ENCODE peak calls at places on chromosomes 3 and 15, in six cellular contexts. T is A549, O is NB4, F is IMR-90, J is HepG2, I is K562. C is an unnamed sample.
A peak's percentile ranks its signal among the peaks of the same experiment; 100 is the strongest.

GRCh38 chr3:55166577-55167555 is 239.0 kb upstream of the LRTM1 start:
- DNase-seq in F (peak; percentile 57), O (no peak), J (no peak), T (no peak), I (no peak), C (no peak)

GRCh38 chr3:126259411-126260391 is 79.3 kb upstream of the ALDH1L1 start:
- DNase-seq in T (peak; percentile 15), F (peak; percentile 10), I (peak; percentile 52), O (peak; percentile 70), J (peak; percentile 29), C (peak; percentile 51)

GRCh38 chr3:113606539-113607218 is 74.3 kb downstream of the SIDT1 start:
- DNase-seq in O (peak; percentile 39), J (no peak), T (no peak), F (no peak), I (no peak), C (no peak)

GRCh38 chr3:191254098-191254873 is 55.2 kb downstream of the OSTN start:
- DNase-seq in T (no peak), I (no peak), O (no peak), J (no peak), F (no peak), C (no peak)

GRCh38 chr3:190036631-190037030 is 84.1 kb downstream of the P3H2 start:
- DNase-seq in F (peak; percentile 80), I (no peak), O (no peak), J (no peak), T (no peak), C (no peak)

GRCh38 chr15:24676431-24676830 is 856 bp downstream of the NPAP1 start:
- DNase-seq in T (no peak), F (no peak), O (no peak), J (no peak), I (no peak), C (no peak)

GRCh38 chr3:8595252-8595934 is 49.2 kb downstream of the SSUH2 start:
- DNase-seq in T (no peak), I (no peak), F (no peak), O (no peak), J (no peak), C (no peak)

GRCh38 chr3:101202640-101203039 is 117.7 kb downstream of the IMPG2 start:
- DNase-seq in F (no peak), T (no peak), I (no peak), O (peak; percentile 3), J (no peak), C (no peak)

GRCh38 chr3:157856078-157856939 is 249.9 kb downstream of the SHOX2 start:
- DNase-seq in O (no peak), T (no peak), I (no peak), J (no peak), F (no peak), C (no peak)

GRCh38 chr3:134650431-134651346 is at the start of gene KY:
- DNase-seq in I (no peak), J (no peak), F (peak; percentile 26), O (peak; percentile 84), T (peak; percentile 19), C (peak; percentile 8)

GRCh38 chr3:49639551-49639950 is 34.6 kb upstream of the APEH start:
- DNase-seq in F (no peak), O (no peak), T (no peak), J (no peak), I (no peak), C (no peak)

GRCh38 chr3:98185180-98185579 is 18.7 kb downstream of the OR5H15 start:
- DNase-seq in I (no peak), T (peak; percentile 2), O (no peak), F (no peak), J (no peak), C (peak; percentile 8)

GRCh38 chr3:134161817-134162396 is 88.8 kb downstream of the RYK start:
- DNase-seq in T (no peak), F (no peak), I (no peak), J (no peak), O (no peak), C (no peak)

GRCh38 chr15:77838595-77838994 is 205.9 kb upstream of the LINGO1 start:
- DNase-seq in F (no peak), J (no peak), O (no peak), I (no peak), T (no peak), C (no peak)

GRCh38 chr3:179760944-179761343 is 108.1 kb downstream of the USP13 start:
- DNase-seq in T (peak; percentile 33), F (peak; percentile 79), O (peak; percentile 49), I (no peak), J (peak; percentile 24), C (no peak)

GRCh38 chr3:161415506-161416231 is 44.4 kb upstream of the SPTSSB start:
- DNase-seq in T (peak; percentile 62), I (no peak), O (no peak), J (no peak), F (peak; percentile 85), C (no peak)

GRCh38 chr15:48279608-48280007 is 51.6 kb upstream of the DUT start:
- DNase-seq in F (no peak), T (no peak), J (no peak), I (no peak), O (no peak), C (no peak)

GRCh38 chr15:59243622-59244021 is 37.0 kb downstream of the LDHAL6B start:
- DNase-seq in J (no peak), O (no peak), F (no peak), T (no peak), I (no peak), C (no peak)

GRCh38 chr3:33392703-33393125 is 47.5 kb downstream of the UBP1 start:
- DNase-seq in J (no peak), O (no peak), T (peak; percentile 81), F (peak; percentile 93), I (no peak), C (no peak)

GRCh38 chr3:138051946-138052802 is 42.2 kb downstream of the CLDN18 start:
- DNase-seq in F (peak; percentile 62), T (peak; percentile 45), J (peak; percentile 28), I (peak; percentile 22), O (peak; percentile 65), C (peak; percentile 25)

GRCh38 chr3:175163686-175164085 is 304.6 kb downstream of the NAALADL2 start:
- DNase-seq in F (no peak), T (no peak), I (no peak), O (no peak), J (no peak), C (no peak)

GRCh38 chr3:13715167-13715954 is 164.5 kb downstream of the WNT7A start:
- DNase-seq in T (no peak), O (peak; percentile 0), I (no peak), J (no peak), F (no peak), C (no peak)

GRCh38 chr3:115239717-115240116 is 92.6 kb upstream of the ZBTB20 start:
- DNase-seq in T (peak; percentile 96), I (peak; percentile 59), F (peak; percentile 100), J (peak; percentile 9), O (no peak), C (no peak)

GRCh38 chr3:105611304-105612192 is 244.8 kb downstream of the ALCAM start:
- DNase-seq in J (no peak), O (no peak), F (no peak), I (no peak), T (no peak), C (no peak)

GRCh38 chr3:186638259-186638658 is 1.9 kb upstream of the FETUB start:
- DNase-seq in J (no peak), T (no peak), O (no peak), I (no peak), F (no peak), C (no peak)

GRCh38 chr3:82342521-82342920 is 581.1 kb upstream of the GBE1 start:
- DNase-seq in T (no peak), O (no peak), J (no peak), F (no peak), I (no peak), C (no peak)

DNA sequence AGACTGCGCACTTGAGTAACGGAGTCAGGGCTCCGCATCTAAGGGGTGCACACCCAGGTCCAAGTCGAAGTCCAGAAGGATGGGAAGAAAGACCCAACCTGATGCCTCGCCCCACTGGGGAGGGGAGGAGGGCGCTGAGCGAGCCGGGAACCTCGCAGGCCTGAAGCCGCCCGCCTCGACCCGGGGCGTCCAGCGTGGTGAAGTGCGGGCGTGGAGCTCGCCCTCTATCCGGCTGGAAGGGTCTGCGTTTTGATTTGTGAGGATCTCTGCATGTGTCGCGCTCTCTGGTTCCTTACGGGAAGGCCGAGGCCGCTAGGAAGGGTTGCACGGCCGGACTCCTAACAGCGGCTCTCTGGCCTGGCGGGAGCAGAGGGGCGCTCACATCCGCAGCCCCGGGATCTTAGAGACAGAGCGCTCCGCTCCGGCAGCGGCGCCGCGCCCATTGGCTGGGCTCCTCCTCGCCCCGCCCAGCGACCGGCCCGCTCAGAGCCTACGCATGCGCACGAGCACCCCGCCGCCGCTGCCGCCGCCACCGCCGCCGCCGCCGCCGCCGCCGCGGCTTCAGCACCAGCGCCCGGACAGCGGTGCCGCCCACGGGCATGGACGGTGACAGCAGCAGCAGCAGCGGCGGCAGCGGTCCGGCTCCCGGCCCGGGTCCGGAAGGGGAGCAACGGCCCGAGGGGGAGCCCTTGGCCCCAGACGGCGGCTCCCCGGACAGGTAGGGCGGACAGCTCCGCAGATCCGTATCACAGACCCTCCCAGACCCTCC is at the start of gene DISP2:
- DNase-seq in O (peak; percentile 80), F (peak; percentile 67), T (peak; percentile 69), J (peak; percentile 60), I (peak; percentile 99), C (peak; percentile 87)
- TF ChIP-seq POLR2A in O (no peak), F (no peak), T (no peak), J (no peak), I (no peak), C (no peak)

GRCh38 chr15:31483053-31483923 is 156.7 kb downstream of the KLF13 start:
- DNase-seq in I (no peak), T (no peak), O (no peak), J (no peak), F (no peak), C (peak; percentile 54)
- TF ChIP-seq POLR2A in I (no peak), T (no peak), O (no peak), J (no peak), F (no peak), C (no peak)

DNA sequence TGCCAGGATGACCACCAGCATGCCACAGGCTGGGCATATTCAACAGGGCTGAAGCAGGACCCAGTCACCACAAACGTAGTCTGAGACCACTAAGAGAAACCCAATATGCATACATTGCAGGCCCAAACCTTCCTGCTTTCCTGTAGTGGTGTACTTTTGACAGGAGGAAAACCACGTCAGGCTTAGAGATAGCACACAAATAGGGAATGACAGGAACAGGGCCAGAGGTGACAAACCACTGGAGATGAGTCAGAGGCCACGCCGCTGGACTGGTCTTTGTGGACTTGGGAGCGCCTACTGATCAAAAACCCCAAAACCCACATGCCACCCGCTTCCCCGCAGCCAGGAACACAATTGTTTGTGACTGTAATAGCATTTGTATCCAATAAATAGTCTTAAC is 3.6 kb upstream of the EFCAB12 start:
- DNase-seq in O (no peak), J (no peak), T (no peak), I (no peak), F (no peak), C (peak; percentile 14)
- TF ChIP-seq POLR2A in O (no peak), J (no peak), T (no peak), I (no peak), F (no peak), C (peak; percentile 25)

DNA sequence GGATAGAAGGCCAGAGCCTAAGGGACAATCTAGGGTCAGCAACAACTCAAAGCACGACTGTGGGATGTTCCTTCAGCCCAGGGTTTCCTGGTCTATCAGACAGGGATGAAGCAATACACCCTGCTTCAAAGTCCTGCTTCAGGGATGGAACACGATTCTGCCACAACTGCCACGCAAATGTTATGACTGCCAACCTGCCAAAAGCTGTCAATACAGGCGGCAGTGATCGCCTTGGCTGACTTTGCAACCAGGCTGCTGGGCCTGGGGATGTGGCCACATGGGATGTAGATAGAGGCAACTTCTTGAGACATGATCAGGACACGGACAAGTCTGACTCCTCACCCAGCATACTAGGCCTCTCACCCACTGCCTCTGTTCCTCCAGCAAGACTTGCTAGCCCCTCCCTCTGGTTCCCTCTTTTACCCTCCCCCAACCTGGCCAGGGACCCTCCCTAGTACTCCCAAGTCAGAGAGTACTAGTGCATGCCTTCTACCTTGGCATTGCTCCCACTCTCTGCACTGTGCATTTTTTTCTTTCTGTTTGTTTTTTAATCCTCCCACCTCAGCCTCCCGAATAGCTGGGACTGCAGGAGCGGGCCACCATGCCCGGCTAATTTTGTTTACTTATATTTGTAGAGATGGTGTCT is 7.6 kb downstream of the CCDC12 start:
- DNase-seq in J (no peak), F (no peak), T (no peak), I (no peak), O (no peak), C (no peak)
- TF ChIP-seq POLR2A in J (no peak), F (no peak), T (no peak), I (peak; percentile 26), O (no peak), C (no peak)

C was measured in erythroblast.